ENCODE peak calls at places on chromosomes 3 and 15, in nine cellular contexts. Q is body of pancreas; V is upper lobe of left lung; K is left lung; W is foreskin keratinocyte; N is left lobe of liver; U is T-cell; L is activated CD8-positive, alpha-beta T cell treated with anti-CD3 and anti-CD28 coated beads for 36 hours; Y is stimulated activated naive CD8-positive, alpha-beta T cell treated with anti-CD3 and anti-CD28 coated beads, Interleukin-15, Interleukin-2, amounts not matched to agents 100 U/mL and 50 U/mL, for 24 hours. D is an unnamed sample.
A peak's percentile ranks its signal among the peaks of the same experiment; 100 is the strongest.

GRCh38 chr3:55522077-55522476 is 35.0 kb upstream of the WNT5A start:
- ATAC-seq in Q (no peak), V (no peak), K (no peak), W (no peak), N (no peak), U (no peak), L (no peak), Y (no peak), D (no peak)

GRCh38 chr3:32002536-32003368 is 21.2 kb downstream of the ZNF860 start:
- ATAC-seq in Q (no peak), V (peak; percentile 67), K (peak; percentile 87), W (no peak), N (no peak), U (no peak), L (no peak), Y (no peak), D (no peak)

GRCh38 chr3:172536993-172537419 is 13.8 kb upstream of the TNFSF10 start:
- ATAC-seq in Q (no peak), V (peak; percentile 53), K (peak; percentile 29), W (peak; percentile 97), N (no peak), U (peak; percentile 77), L (peak; percentile 55), Y (peak; percentile 36), D (peak; percentile 90)

GRCh38 chr3:155147588-155147987 is 67.5 kb downstream of the MME start:
- ATAC-seq in Q (no peak), V (no peak), K (no peak), W (no peak), N (peak; percentile 48), U (no peak), L (no peak), Y (no peak), D (no peak)

GRCh38 chr3:62101488-62101887 is 271.9 kb downstream of the FEZF2 start:
- ATAC-seq in Q (no peak), V (no peak), K (no peak), W (no peak), N (no peak), U (no peak), L (no peak), Y (no peak), D (no peak)

GRCh38 chr3:86787091-86787490 is 203.9 kb downstream of the VGLL3 start:
- ATAC-seq in Q (no peak), V (no peak), K (no peak), W (no peak), N (no peak), U (no peak), L (no peak), Y (no peak), D (no peak)

GRCh38 chr15:90620379-90621134 is 90.8 kb downstream of the CRTC3 start:
- ATAC-seq in Q (no peak), V (no peak), K (peak; percentile 36), W (no peak), N (no peak), U (peak; percentile 76), L (peak; percentile 81), Y (peak; percentile 25), D (no peak)

GRCh38 chr3:195238626-195239118 is 32.3 kb downstream of the XXYLT1 start:
- ATAC-seq in Q (peak; percentile 66), V (peak; percentile 76), K (peak; percentile 51), W (no peak), N (peak; percentile 64), U (no peak), L (peak; percentile 64), Y (no peak), D (no peak)

GRCh38 chr3:194632211-194632982 is 822 bp downstream of the TMEM44 start:
- ATAC-seq in Q (peak; percentile 11), V (peak; percentile 41), K (no peak), W (peak; percentile 20), N (peak; percentile 3), U (no peak), L (peak; percentile 7), Y (peak; percentile 10), D (peak; percentile 27)

GRCh38 chr3:122183521-122183892 is at the start of gene CASR:
- ATAC-seq in Q (peak; percentile 77), V (no peak), K (peak; percentile 61), W (peak; percentile 62), N (peak; percentile 43), U (no peak), L (peak; percentile 27), Y (no peak), D (peak; percentile 47)

D was measured in esophagus mucosa.